ENCODE peak calls at places on chromosomes 7 and 10, in four cellular contexts. One of them, this sample, is unnamed.

GRCh38 chr10:3152566-3152935 is 20.0 kb downstream of the PITRM1 start:
- DNase-seq in mammary epithelial cell: no peak
- DNase-seq in astrocyte of the spinal cord: no peak
- DNase-seq in AG09309: no peak
- DNase-seq in this sample: no peak

GRCh38 chr10:60809157-60809556 is 30.9 kb downstream of the CDK1 start:
- DNase-seq in AG09309: peak; percentile 86
- DNase-seq in astrocyte of the spinal cord: no peak
- DNase-seq in mammary epithelial cell: peak; percentile 69
- DNase-seq in this sample: no peak

GRCh38 chr7:142880886-142881505 is 4.5 kb downstream of the TRPV6 start:
- DNase-seq in mammary epithelial cell: no peak
- DNase-seq in astrocyte of the spinal cord: peak; percentile 3
- DNase-seq in AG09309: no peak
- DNase-seq in this sample: no peak

GRCh38 chr7:16753932-16754571 is 497 bp downstream of the TSPAN13 start:
- DNase-seq in AG09309: no peak
- DNase-seq in mammary epithelial cell: peak; percentile 39
- DNase-seq in astrocyte of the spinal cord: peak; percentile 23
- DNase-seq in this sample: no peak

GRCh38 chr10:79223346-79224048 is 123.8 kb upstream of the PPIF start:
- DNase-seq in mammary epithelial cell: no peak
- DNase-seq in astrocyte of the spinal cord: peak; percentile 69
- DNase-seq in AG09309: no peak
- DNase-seq in this sample: peak; percentile 88

GRCh38 chr10:119342017-119342734 is 134.8 kb downstream of the GRK5 start:
- DNase-seq in mammary epithelial cell: no peak
- DNase-seq in AG09309: no peak
- DNase-seq in astrocyte of the spinal cord: peak; percentile 37
- DNase-seq in this sample: no peak

GRCh38 chr10:77609781-77610272 is 27.8 kb downstream of the KCNMA1 start:
- DNase-seq in mammary epithelial cell: no peak
- DNase-seq in AG09309: no peak
- DNase-seq in astrocyte of the spinal cord: peak; percentile 62
- DNase-seq in this sample: no peak

GRCh38 chr7:151637781-151638261 is 118.1 kb upstream of the RHEB start:
- DNase-seq in AG09309: no peak
- DNase-seq in astrocyte of the spinal cord: peak; percentile 60
- DNase-seq in mammary epithelial cell: no peak
- DNase-seq in this sample: peak; percentile 74

GRCh38 chr10:127413326-127413725 is 135.8 kb upstream of the NPS start:
- DNase-seq in astrocyte of the spinal cord: no peak
- DNase-seq in mammary epithelial cell: no peak
- DNase-seq in AG09309: no peak
- DNase-seq in this sample: no peak

GRCh38 chr10:92517034-92517655 is 56.7 kb downstream of the IDE start:
- DNase-seq in AG09309: peak; percentile 46
- DNase-seq in astrocyte of the spinal cord: peak; percentile 77
- DNase-seq in mammary epithelial cell: peak; percentile 45
- DNase-seq in this sample: peak; percentile 33

GRCh38 chr7:148222716-148223115 is 367.9 kb upstream of the C7orf33 start:
- DNase-seq in AG09309: no peak
- DNase-seq in astrocyte of the spinal cord: no peak
- DNase-seq in mammary epithelial cell: no peak
- DNase-seq in this sample: no peak

GRCh38 chr10:35324196-35324595 is 12.1 kb upstream of the CCNY start:
- DNase-seq in astrocyte of the spinal cord: peak; percentile 54
- DNase-seq in mammary epithelial cell: no peak
- DNase-seq in AG09309: peak; percentile 16
- DNase-seq in this sample: peak; percentile 80

GRCh38 chr7:76512941-76513816 is 2.8 kb downstream of the UPK3B start:
- DNase-seq in astrocyte of the spinal cord: no peak
- DNase-seq in mammary epithelial cell: no peak
- DNase-seq in AG09309: no peak
- DNase-seq in this sample: no peak

GRCh38 chr7:86733783-86734182 is 90.1 kb downstream of the GRM3 start:
- DNase-seq in mammary epithelial cell: no peak
- DNase-seq in AG09309: no peak
- DNase-seq in astrocyte of the spinal cord: peak; percentile 29
- DNase-seq in this sample: no peak

GRCh38 chr10:109343293-109343692 is 580.0 kb downstream of the XPNPEP1 start:
- DNase-seq in AG09309: no peak
- DNase-seq in mammary epithelial cell: peak; percentile 87
- DNase-seq in astrocyte of the spinal cord: peak; percentile 32
- DNase-seq in this sample: no peak

GRCh38 chr7:135789956-135790355 is 41.3 kb upstream of the FAM180A start:
- DNase-seq in AG09309: no peak
- DNase-seq in mammary epithelial cell: no peak
- DNase-seq in astrocyte of the spinal cord: no peak
- DNase-seq in this sample: no peak

GRCh38 chr10:113959383-113959760 is 84.3 kb upstream of the ADRB1 start:
- DNase-seq in mammary epithelial cell: no peak
- DNase-seq in astrocyte of the spinal cord: no peak
- DNase-seq in AG09309: no peak
- DNase-seq in this sample: no peak

GRCh38 chr10:8628351-8628750 is 573.9 kb downstream of the GATA3 start:
- DNase-seq in AG09309: no peak
- DNase-seq in mammary epithelial cell: peak; percentile 71
- DNase-seq in astrocyte of the spinal cord: no peak
- DNase-seq in this sample: no peak

GRCh38 chr7:5867060-5867459 is 13.5 kb upstream of the OCM start:
- DNase-seq in astrocyte of the spinal cord: no peak
- DNase-seq in mammary epithelial cell: no peak
- DNase-seq in AG09309: no peak
- DNase-seq in this sample: no peak

GRCh38 chr7:94436018-94436604 is 41.4 kb downstream of the COL1A2 start:
- DNase-seq in AG09309: no peak
- DNase-seq in mammary epithelial cell: peak; percentile 47
- DNase-seq in astrocyte of the spinal cord: peak; percentile 74
- DNase-seq in this sample: peak; percentile 18

GRCh38 chr10:111076191-111076681 is 593 bp upstream of the ADRA2A start:
- DNase-seq in mammary epithelial cell: peak; percentile 37
- DNase-seq in astrocyte of the spinal cord: peak; percentile 32
- DNase-seq in AG09309: no peak
- DNase-seq in this sample: no peak

GRCh38 chr10:80454526-80455460 is 683 bp downstream of the TSPAN14 start:
- DNase-seq in AG09309: no peak
- DNase-seq in mammary epithelial cell: peak; percentile 39
- DNase-seq in astrocyte of the spinal cord: no peak
- DNase-seq in this sample: no peak

GRCh38 chr7:24440851-24441250 is 132.4 kb upstream of the PALS2 start:
- DNase-seq in astrocyte of the spinal cord: peak; percentile 1
- DNase-seq in AG09309: no peak
- DNase-seq in mammary epithelial cell: peak; percentile 8
- DNase-seq in this sample: no peak

GRCh38 chr7:77862691-77863090 is 64.1 kb downstream of the PHTF2 start:
- DNase-seq in AG09309: no peak
- DNase-seq in astrocyte of the spinal cord: no peak
- DNase-seq in mammary epithelial cell: no peak
- DNase-seq in this sample: no peak

GRCh38 chr7:87831127-87831526 is 45.0 kb downstream of the SLC25A40 start:
- DNase-seq in astrocyte of the spinal cord: no peak
- DNase-seq in AG09309: no peak
- DNase-seq in mammary epithelial cell: no peak
- DNase-seq in this sample: no peak

GRCh38 chr7:15764986-15765385 is 78.5 kb upstream of the MEOX2 start:
- DNase-seq in astrocyte of the spinal cord: no peak
- DNase-seq in AG09309: no peak
- DNase-seq in mammary epithelial cell: no peak
- DNase-seq in this sample: no peak

GRCh38 chr7:99041526-99041925 is 102.4 kb downstream of the SMURF1 start:
- DNase-seq in mammary epithelial cell: no peak
- DNase-seq in AG09309: no peak
- DNase-seq in astrocyte of the spinal cord: no peak
- DNase-seq in this sample: no peak

GRCh38 chr7:33886100-33886623 is 19.2 kb upstream of the BMPER start:
- DNase-seq in AG09309: no peak
- DNase-seq in mammary epithelial cell: no peak
- DNase-seq in astrocyte of the spinal cord: no peak
- DNase-seq in this sample: no peak

GRCh38 chr10:29244978-29245377 is 43.9 kb upstream of the LYZL1 start:
- DNase-seq in mammary epithelial cell: no peak
- DNase-seq in AG09309: no peak
- DNase-seq in astrocyte of the spinal cord: no peak
- DNase-seq in this sample: no peak

GRCh38 chr10:29245476-29245875 is 43.4 kb upstream of the LYZL1 start:
- DNase-seq in AG09309: no peak
- DNase-seq in mammary epithelial cell: no peak
- DNase-seq in astrocyte of the spinal cord: no peak
- DNase-seq in this sample: no peak

GRCh38 chr10:29243061-29243460 is 45.8 kb upstream of the LYZL1 start:
- DNase-seq in mammary epithelial cell: no peak
- DNase-seq in astrocyte of the spinal cord: no peak
- DNase-seq in AG09309: no peak
- DNase-seq in this sample: no peak

GRCh38 chr10:29241925-29242324 is 46.9 kb upstream of the LYZL1 start:
- DNase-seq in astrocyte of the spinal cord: no peak
- DNase-seq in AG09309: no peak
- DNase-seq in mammary epithelial cell: no peak
- DNase-seq in this sample: no peak

GRCh38 chr10:29243750-29244149 is 45.1 kb upstream of the LYZL1 start:
- DNase-seq in AG09309: no peak
- DNase-seq in astrocyte of the spinal cord: no peak
- DNase-seq in mammary epithelial cell: peak; percentile 14
- DNase-seq in this sample: no peak
- TF ChIP-seq CTCF in AG09309: peak; percentile 43
- TF ChIP-seq CTCF in astrocyte of the spinal cord: peak; percentile 42
- TF ChIP-seq CTCF in mammary epithelial cell: peak; percentile 67
- TF ChIP-seq CTCF in this sample: peak; percentile 53

DNA sequence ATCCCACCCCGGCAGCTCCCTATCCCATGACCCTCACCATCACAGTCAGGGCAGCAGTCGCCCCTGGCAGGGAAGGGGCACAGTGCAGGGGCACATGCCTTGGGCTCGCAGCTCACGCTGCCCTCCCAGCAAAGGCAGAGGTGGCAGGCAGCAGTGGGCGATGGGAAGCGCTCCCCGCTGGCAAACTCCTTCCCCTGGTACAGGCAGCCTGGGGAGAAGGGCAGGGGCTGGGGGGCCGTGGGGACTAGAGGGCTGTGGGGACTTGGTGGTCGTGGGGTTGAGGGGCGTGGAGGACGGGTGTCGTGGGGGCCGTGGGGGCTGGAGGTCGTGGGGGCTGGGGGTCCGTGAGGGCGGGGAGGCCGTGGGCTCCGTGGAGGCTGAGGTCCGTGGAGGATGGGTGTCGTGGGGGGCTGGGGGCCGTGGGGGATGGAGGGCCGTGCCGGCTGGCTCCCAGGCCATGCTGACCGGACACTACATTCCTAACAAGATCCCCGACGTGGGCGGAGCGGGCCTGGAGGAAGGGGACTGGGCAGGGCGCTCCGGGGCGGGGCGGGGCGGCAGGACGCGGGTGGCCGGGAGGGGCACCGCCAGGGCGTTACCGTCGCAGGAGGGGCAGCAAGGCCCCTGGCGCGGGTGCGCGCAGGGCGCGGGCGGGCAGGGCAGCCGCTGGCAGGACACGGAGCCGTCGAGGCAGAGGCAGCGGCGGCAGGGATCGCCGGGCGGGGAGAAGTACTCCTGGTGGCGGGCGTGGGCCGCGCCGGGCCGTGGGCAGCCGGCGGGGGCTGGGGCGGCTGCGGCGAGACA is 20.0 kb downstream of the KCP start:
- DNase-seq in mammary epithelial cell: no peak
- DNase-seq in AG09309: no peak
- DNase-seq in astrocyte of the spinal cord: no peak
- DNase-seq in this sample: no peak
- H3K4me3 ChIP-seq in mammary epithelial cell: peak overlapping the region; percentile 62
- H3K4me3 ChIP-seq in AG09309: no peak overlapping the region
- H3K4me3 ChIP-seq in astrocyte of the spinal cord: no peak overlapping the region
- H3K4me3 ChIP-seq in this sample: no peak overlapping the region

GRCh38 chr10:70379581-70380176 is 2.7 kb downstream of the LRRC20 start:
- DNase-seq in AG09309: no peak
- DNase-seq in mammary epithelial cell: no peak
- DNase-seq in astrocyte of the spinal cord: no peak
- DNase-seq in this sample: no peak
- TF ChIP-seq CTCF in AG09309: peak; percentile 45
- TF ChIP-seq CTCF in mammary epithelial cell: peak; percentile 58
- TF ChIP-seq CTCF in astrocyte of the spinal cord: peak; percentile 64
- TF ChIP-seq CTCF in this sample: peak; percentile 73

DNA sequence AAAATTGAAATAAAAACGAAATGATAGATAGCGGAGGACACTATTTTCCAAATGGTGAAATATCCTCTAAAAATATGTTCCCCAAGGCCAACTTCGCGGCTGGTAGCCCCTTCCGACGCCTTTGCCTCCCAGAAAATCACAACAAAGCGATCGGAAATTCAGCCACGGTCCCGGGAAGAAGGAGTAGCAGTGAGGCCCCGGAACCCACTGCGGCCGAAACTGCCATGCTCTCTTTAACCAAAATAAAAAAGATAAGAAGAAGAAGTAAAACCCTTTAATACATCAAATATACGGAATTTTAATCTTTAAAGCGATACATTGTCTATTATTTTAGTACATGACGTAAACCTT is 4.0 kb downstream of the ZNF503 start:
- DNase-seq in mammary epithelial cell: peak; percentile 47
- DNase-seq in astrocyte of the spinal cord: peak; percentile 41
- DNase-seq in AG09309: no peak
- DNase-seq in this sample: no peak
- H3K4me3 ChIP-seq in mammary epithelial cell: peak overlapping the region; percentile 98
- H3K4me3 ChIP-seq in astrocyte of the spinal cord: peak overlapping the region; percentile 99
- H3K4me3 ChIP-seq in AG09309: peak overlapping the region; percentile 43
- H3K4me3 ChIP-seq in this sample: peak overlapping the region; percentile 98

DNA sequence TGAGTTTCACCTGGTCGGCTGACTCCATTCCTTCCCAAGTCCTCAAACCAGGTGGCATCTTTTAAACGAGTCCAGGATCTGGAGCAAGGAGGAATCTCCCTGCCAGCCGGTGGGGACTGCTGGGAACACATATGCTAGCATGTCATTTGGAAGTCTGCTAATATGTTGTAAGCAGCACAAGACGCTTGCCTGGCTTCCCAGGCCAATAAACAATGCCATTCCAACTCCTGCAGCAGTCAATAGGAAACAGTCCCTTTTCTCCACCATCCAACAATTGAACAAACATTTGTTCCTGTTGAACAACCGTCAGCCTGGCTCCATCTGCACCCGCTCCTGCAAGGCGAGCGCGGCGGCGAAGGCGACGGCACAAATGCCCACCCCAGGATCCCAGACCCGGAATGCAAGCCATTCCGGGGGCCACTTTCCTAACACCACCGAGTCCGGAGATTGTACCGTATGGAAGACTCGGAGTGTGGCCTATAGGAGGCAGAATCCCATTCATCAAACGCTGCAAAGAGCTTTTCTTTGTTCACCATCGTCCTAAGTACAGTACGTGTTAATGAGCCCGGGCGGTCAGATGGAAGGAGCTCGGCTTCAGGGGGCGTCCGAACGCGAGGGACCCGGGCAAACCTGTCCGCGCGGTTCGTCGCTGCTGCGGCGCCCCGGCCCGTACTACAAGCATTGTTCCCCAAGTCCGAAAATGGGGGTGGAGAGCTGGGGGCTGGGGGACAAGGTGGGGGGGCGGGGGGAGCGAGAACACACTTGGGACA is 1.6 kb downstream of the FAM53B start:
- DNase-seq in astrocyte of the spinal cord: no peak
- DNase-seq in mammary epithelial cell: peak; percentile 33
- DNase-seq in AG09309: no peak
- DNase-seq in this sample: no peak
- TF ChIP-seq CTCF in astrocyte of the spinal cord: peak; percentile 41
- TF ChIP-seq CTCF in mammary epithelial cell: peak; percentile 48
- TF ChIP-seq CTCF in AG09309: peak; percentile 44
- TF ChIP-seq CTCF in this sample: peak; percentile 54

This sample was measured in retinal pigment epithelial cell.